ENCODE peak calls at places on chromosomes 12 and 14, in seven cellular contexts. One of them, this sample, is unnamed. For H3K4me1, the result is how much of the 10 kb centered on the place peaks cover.

GRCh38 chr12:117000316-117000715 is 89.6 kb downstream of the FBXW8 start:
- DNase-seq in tibial nerve: no peak
- DNase-seq in heart left ventricle: no peak
- DNase-seq in esophagus squamous epithelium: no peak
- DNase-seq in prostate gland: no peak
- DNase-seq in transverse colon: no peak
- DNase-seq in IMR-90: no peak
- DNase-seq in this sample: no peak

GRCh38 chr12:99983721-99984258 is 946 bp downstream of the ANKS1B start:
- DNase-seq in tibial nerve: no peak
- DNase-seq in heart left ventricle: no peak
- DNase-seq in esophagus squamous epithelium: no peak
- DNase-seq in prostate gland: no peak
- DNase-seq in transverse colon: no peak
- DNase-seq in IMR-90: no peak
- DNase-seq in this sample: peak

GRCh38 chr12:107131832-107132616 is 38.7 kb upstream of the CRY1 start:
- DNase-seq in tibial nerve: no peak
- DNase-seq in heart left ventricle: no peak
- DNase-seq in esophagus squamous epithelium: no peak
- DNase-seq in prostate gland: peak
- DNase-seq in transverse colon: no peak
- DNase-seq in IMR-90: peak
- DNase-seq in this sample: peak

GRCh38 chr12:107400686-107401447 is 284.7 kb upstream of the PWP1 start:
- DNase-seq in tibial nerve: no peak
- DNase-seq in heart left ventricle: no peak
- DNase-seq in esophagus squamous epithelium: no peak
- DNase-seq in prostate gland: no peak
- DNase-seq in transverse colon: no peak
- DNase-seq in IMR-90: peak
- DNase-seq in this sample: no peak

GRCh38 chr12:110117948-110118685 is 6.0 kb upstream of the IFT81 start:
- DNase-seq in tibial nerve: no peak
- DNase-seq in heart left ventricle: no peak
- DNase-seq in esophagus squamous epithelium: no peak
- DNase-seq in prostate gland: peak
- DNase-seq in transverse colon: no peak
- DNase-seq in IMR-90: no peak
- DNase-seq in this sample: no peak

GRCh38 chr14:87483651-87484260 is 509.2 kb downstream of the GALC start:
- DNase-seq in tibial nerve: no peak
- DNase-seq in heart left ventricle: no peak
- DNase-seq in esophagus squamous epithelium: no peak
- DNase-seq in prostate gland: no peak
- DNase-seq in transverse colon: no peak
- DNase-seq in IMR-90: peak
- DNase-seq in this sample: peak

GRCh38 chr12:92796650-92797049 is 93.9 kb downstream of the PLEKHG7 start:
- DNase-seq in tibial nerve: no peak
- DNase-seq in heart left ventricle: no peak
- DNase-seq in esophagus squamous epithelium: no peak
- DNase-seq in prostate gland: no peak
- DNase-seq in transverse colon: no peak
- DNase-seq in IMR-90: peak
- DNase-seq in this sample: no peak

GRCh38 chr12:47878293-47878917 is 26.4 kb downstream of the VDR start:
- DNase-seq in tibial nerve: no peak
- DNase-seq in heart left ventricle: no peak
- DNase-seq in esophagus squamous epithelium: no peak
- DNase-seq in prostate gland: no peak
- DNase-seq in transverse colon: no peak
- DNase-seq in IMR-90: no peak
- DNase-seq in this sample: no peak

GRCh38 chr12:116266220-116266619 is 11.3 kb downstream of the MED13L start:
- DNase-seq in tibial nerve: no peak
- DNase-seq in heart left ventricle: no peak
- DNase-seq in esophagus squamous epithelium: no peak
- DNase-seq in prostate gland: no peak
- DNase-seq in transverse colon: no peak
- DNase-seq in IMR-90: peak
- DNase-seq in this sample: no peak

GRCh38 chr12:91111366-91112321 is at the start of gene LUM:
- DNase-seq in tibial nerve: peak
- DNase-seq in heart left ventricle: no peak
- DNase-seq in esophagus squamous epithelium: no peak
- DNase-seq in prostate gland: no peak
- DNase-seq in transverse colon: no peak
- DNase-seq in IMR-90: peak
- DNase-seq in this sample: no peak

GRCh38 chr14:77041837-77042557 is 13.5 kb upstream of the IRF2BPL start:
- DNase-seq in tibial nerve: no peak
- DNase-seq in heart left ventricle: no peak
- DNase-seq in esophagus squamous epithelium: no peak
- DNase-seq in prostate gland: peak
- DNase-seq in transverse colon: peak
- DNase-seq in IMR-90: peak
- DNase-seq in this sample: peak

GRCh38 chr12:41053046-41053445 is 135.1 kb upstream of the PDZRN4 start:
- DNase-seq in tibial nerve: no peak
- DNase-seq in heart left ventricle: no peak
- DNase-seq in esophagus squamous epithelium: no peak
- DNase-seq in prostate gland: no peak
- DNase-seq in transverse colon: no peak
- DNase-seq in IMR-90: peak
- DNase-seq in this sample: no peak

GRCh38 chr12:63276537-63277365 is 125.8 kb upstream of the AVPR1A start:
- DNase-seq in tibial nerve: no peak
- DNase-seq in heart left ventricle: no peak
- DNase-seq in esophagus squamous epithelium: no peak
- DNase-seq in prostate gland: no peak
- DNase-seq in transverse colon: no peak
- DNase-seq in IMR-90: peak
- DNase-seq in this sample: peak

GRCh38 chr12:130266751-130267150 is 70.9 kb upstream of the PIWIL1 start:
- DNase-seq in tibial nerve: no peak
- DNase-seq in heart left ventricle: no peak
- DNase-seq in esophagus squamous epithelium: no peak
- DNase-seq in prostate gland: peak
- DNase-seq in transverse colon: no peak
- DNase-seq in IMR-90: no peak
- DNase-seq in this sample: no peak

GRCh38 chr14:98714604-98715003 is 557.4 kb downstream of the BCL11B start:
- DNase-seq in tibial nerve: no peak
- DNase-seq in heart left ventricle: no peak
- DNase-seq in esophagus squamous epithelium: no peak
- DNase-seq in prostate gland: no peak
- DNase-seq in transverse colon: no peak
- DNase-seq in IMR-90: no peak
- DNase-seq in this sample: no peak

GRCh38 chr14:70052990-70053389 is 135.8 kb downstream of the SLC8A3 start:
- DNase-seq in tibial nerve: no peak
- DNase-seq in heart left ventricle: no peak
- DNase-seq in esophagus squamous epithelium: no peak
- DNase-seq in prostate gland: no peak
- DNase-seq in transverse colon: no peak
- DNase-seq in IMR-90: peak
- DNase-seq in this sample: peak

GRCh38 chr12:123966596-123966995 is 6.0 kb downstream of the CCDC92 start:
- DNase-seq in tibial nerve: no peak
- DNase-seq in heart left ventricle: no peak
- DNase-seq in esophagus squamous epithelium: no peak
- DNase-seq in prostate gland: no peak
- DNase-seq in transverse colon: no peak
- DNase-seq in IMR-90: peak
- DNase-seq in this sample: no peak

GRCh38 chr14:103385994-103386491 is 828 bp downstream of the MARK3 start:
- DNase-seq in tibial nerve: no peak
- DNase-seq in heart left ventricle: peak
- DNase-seq in esophagus squamous epithelium: no peak
- DNase-seq in prostate gland: peak
- DNase-seq in transverse colon: peak
- DNase-seq in IMR-90: peak
- DNase-seq in this sample: peak

GRCh38 chr12:131927110-131928079 is 1.7 kb upstream of the PUS1 start:
- DNase-seq in tibial nerve: no peak
- DNase-seq in heart left ventricle: no peak
- DNase-seq in esophagus squamous epithelium: no peak
- DNase-seq in prostate gland: no peak
- DNase-seq in transverse colon: no peak
- DNase-seq in IMR-90: no peak
- DNase-seq in this sample: no peak

GRCh38 chr14:81208489-81208888 is 12.3 kb downstream of the GTF2A1 start:
- DNase-seq in tibial nerve: no peak
- DNase-seq in heart left ventricle: no peak
- DNase-seq in esophagus squamous epithelium: no peak
- DNase-seq in prostate gland: no peak
- DNase-seq in transverse colon: no peak
- DNase-seq in IMR-90: no peak
- DNase-seq in this sample: peak

GRCh38 chr12:10220398-10221077 is 7.9 kb downstream of the GABARAPL1 start:
- DNase-seq in tibial nerve: peak
- DNase-seq in heart left ventricle: peak
- DNase-seq in esophagus squamous epithelium: no peak
- DNase-seq in prostate gland: peak
- DNase-seq in transverse colon: peak
- DNase-seq in IMR-90: peak
- DNase-seq in this sample: peak

GRCh38 chr14:95725685-95726336 is 11.9 kb upstream of the TCL1A start:
- DNase-seq in tibial nerve: no peak
- DNase-seq in heart left ventricle: no peak
- DNase-seq in esophagus squamous epithelium: no peak
- DNase-seq in prostate gland: no peak
- DNase-seq in transverse colon: no peak
- DNase-seq in IMR-90: no peak
- DNase-seq in this sample: no peak

GRCh38 chr14:50542941-50543418 is 10.6 kb upstream of the MAP4K5 start:
- DNase-seq in tibial nerve: no peak
- DNase-seq in heart left ventricle: no peak
- DNase-seq in esophagus squamous epithelium: no peak
- DNase-seq in prostate gland: peak
- DNase-seq in transverse colon: peak
- DNase-seq in IMR-90: peak
- DNase-seq in this sample: peak

GRCh38 chr12:121175383-121176119 is 34.4 kb upstream of the P2RX4 start:
- DNase-seq in tibial nerve: no peak
- DNase-seq in heart left ventricle: no peak
- DNase-seq in esophagus squamous epithelium: no peak
- DNase-seq in prostate gland: no peak
- DNase-seq in transverse colon: no peak
- DNase-seq in IMR-90: no peak
- DNase-seq in this sample: no peak

GRCh38 chr14:23321572-23322547 is 603 bp downstream of the PABPN1 start:
- DNase-seq in tibial nerve: no peak
- DNase-seq in heart left ventricle: peak
- DNase-seq in esophagus squamous epithelium: no peak
- DNase-seq in prostate gland: peak
- DNase-seq in transverse colon: peak
- DNase-seq in IMR-90: peak
- DNase-seq in this sample: peak
- TF ChIP-seq POLR2A in tibial nerve: no peak
- TF ChIP-seq POLR2A in heart left ventricle: no peak
- TF ChIP-seq POLR2A in esophagus squamous epithelium: no peak
- TF ChIP-seq POLR2A in prostate gland: no peak
- TF ChIP-seq POLR2A in transverse colon: peak
- TF ChIP-seq POLR2A in IMR-90: peak
- TF ChIP-seq POLR2A in this sample: peak

DNA sequence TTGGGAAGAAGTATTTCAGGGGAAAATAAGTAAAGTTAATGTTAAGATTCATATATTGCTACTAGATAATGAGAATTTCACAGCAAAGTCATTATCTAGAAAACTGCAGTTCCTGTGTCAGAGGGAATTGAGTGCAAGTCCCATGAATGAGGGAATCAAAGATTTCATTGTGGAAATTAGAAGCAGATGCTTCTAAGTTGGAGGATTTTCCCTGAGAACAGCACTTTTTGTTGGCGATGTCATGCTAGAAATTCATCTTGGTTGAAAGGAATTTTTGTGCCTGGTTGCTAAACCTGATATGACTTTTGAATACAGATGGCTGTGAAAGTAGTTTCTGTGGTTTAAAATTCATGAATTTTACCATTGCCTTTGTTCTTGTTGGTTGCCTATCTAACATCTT is 25.6 kb downstream of the FRMD6 start:
- DNase-seq in tibial nerve: no peak
- DNase-seq in heart left ventricle: no peak
- DNase-seq in esophagus squamous epithelium: no peak
- DNase-seq in prostate gland: no peak
- DNase-seq in transverse colon: no peak
- DNase-seq in IMR-90: peak
- DNase-seq in this sample: no peak
- H3K27ac ChIP-seq in tibial nerve: no peak
- H3K27ac ChIP-seq in heart left ventricle: peak
- H3K27ac ChIP-seq in esophagus squamous epithelium: no peak
- H3K27ac ChIP-seq in prostate gland: no peak
- H3K27ac ChIP-seq in transverse colon: no peak
- H3K27ac ChIP-seq in IMR-90: peak
- H3K27ac ChIP-seq in this sample: no peak

GRCh38 chr14:75461303-75461702 is 33.5 kb downstream of the JDP2 start:
- DNase-seq in tibial nerve: no peak
- DNase-seq in heart left ventricle: no peak
- DNase-seq in esophagus squamous epithelium: no peak
- DNase-seq in prostate gland: no peak
- DNase-seq in transverse colon: no peak
- DNase-seq in IMR-90: no peak
- DNase-seq in this sample: no peak
- H3K4me1 ChIP-seq in tibial nerve: under half
- H3K4me1 ChIP-seq in heart left ventricle: half or more
- H3K4me1 ChIP-seq in esophagus squamous epithelium: half or more
- H3K4me1 ChIP-seq in prostate gland: under half
- H3K4me1 ChIP-seq in transverse colon: half or more
- H3K4me1 ChIP-seq in IMR-90: under half
- H3K4me1 ChIP-seq in this sample: half or more

DNA sequence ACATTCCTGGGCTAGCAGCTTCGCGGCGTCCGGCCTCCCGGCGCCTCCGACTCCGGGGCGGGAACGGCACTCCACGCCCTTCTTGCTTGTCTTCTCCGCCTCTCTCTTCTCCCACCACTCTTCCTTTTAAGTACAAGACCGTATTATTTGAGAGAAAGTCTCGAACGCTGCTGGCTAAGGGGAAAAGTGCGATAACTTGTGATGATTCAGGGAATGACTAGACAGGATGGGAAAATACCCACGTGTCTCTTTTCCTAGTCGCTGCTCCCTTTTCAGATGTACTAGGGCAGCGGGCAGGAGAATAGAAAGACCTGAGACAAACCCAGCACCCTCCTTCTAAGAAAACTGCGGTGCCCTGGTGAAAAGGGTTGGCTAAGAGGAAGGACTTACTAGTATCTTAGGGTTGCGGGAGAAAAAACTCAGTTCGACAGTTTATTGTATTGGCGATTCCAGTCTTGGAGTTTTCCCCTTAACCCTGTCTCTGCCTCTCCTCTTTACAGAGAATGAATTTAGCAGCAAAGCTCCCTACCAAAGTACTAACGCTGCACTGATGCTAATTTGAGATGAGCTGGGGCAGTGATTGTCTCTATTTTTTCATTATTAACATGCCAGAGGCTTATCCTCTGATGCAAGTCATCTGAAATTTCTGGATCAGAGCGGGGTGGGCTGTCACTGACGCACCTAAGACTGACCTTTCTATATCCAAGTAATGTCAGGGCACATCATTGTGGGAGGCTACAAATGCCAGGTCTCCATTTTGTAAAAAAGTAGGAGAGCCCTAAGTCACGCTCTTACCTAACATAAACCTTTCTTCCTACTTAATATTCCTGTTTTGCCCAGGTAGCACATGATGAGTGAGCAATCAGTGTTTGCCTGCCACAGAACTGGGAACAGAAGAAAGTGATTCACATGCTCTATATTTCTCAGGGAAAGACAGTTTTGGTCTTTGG is 810 bp upstream of the PAWR start:
- DNase-seq in tibial nerve: no peak
- DNase-seq in heart left ventricle: no peak
- DNase-seq in esophagus squamous epithelium: no peak
- DNase-seq in prostate gland: peak
- DNase-seq in transverse colon: peak
- DNase-seq in IMR-90: peak
- DNase-seq in this sample: no peak
- TF ChIP-seq POLR2A in tibial nerve: no peak
- TF ChIP-seq POLR2A in heart left ventricle: no peak
- TF ChIP-seq POLR2A in esophagus squamous epithelium: peak
- TF ChIP-seq POLR2A in prostate gland: peak
- TF ChIP-seq POLR2A in transverse colon: no peak
- TF ChIP-seq POLR2A in IMR-90: peak
- TF ChIP-seq POLR2A in this sample: no peak

This sample was measured in body of pancreas.